ENCODE peak calls at places on chromosomes 3 and 15, in six cellular contexts. One of them, this sample, is unnamed.

GRCh38 chr3:48562367-48563095 is 1.1 kb downstream of the UCN2 start:
- DNase-seq in mesendoderm: no peak
- DNase-seq in mesenchymal stem cell: no peak
- DNase-seq in neuronal stem cell: no peak
- DNase-seq in H9: no peak
- DNase-seq in IMR-90: no peak
- DNase-seq in this sample: no peak

GRCh38 chr15:31974855-31975421 is 55.4 kb upstream of the CHRNA7 start:
- DNase-seq in IMR-90: peak
- DNase-seq in mesenchymal stem cell: peak
- DNase-seq in H9: peak
- DNase-seq in mesendoderm: peak
- DNase-seq in neuronal stem cell: peak
- DNase-seq in this sample: no peak

GRCh38 chr3:157493627-157494550 is 9.3 kb downstream of the VEPH1 start:
- DNase-seq in H9: no peak
- DNase-seq in mesendoderm: peak
- DNase-seq in neuronal stem cell: no peak
- DNase-seq in IMR-90: peak
- DNase-seq in mesenchymal stem cell: peak
- DNase-seq in this sample: no peak

GRCh38 chr3:71119171-71119570 is 464.4 kb downstream of the FOXP1 start:
- DNase-seq in mesendoderm: no peak
- DNase-seq in H9: no peak
- DNase-seq in IMR-90: peak
- DNase-seq in mesenchymal stem cell: no peak
- DNase-seq in neuronal stem cell: no peak
- DNase-seq in this sample: no peak

GRCh38 chr3:173823911-173824460 is 426.4 kb downstream of the NLGN1 start:
- DNase-seq in mesendoderm: no peak
- DNase-seq in H9: no peak
- DNase-seq in IMR-90: peak
- DNase-seq in neuronal stem cell: no peak
- DNase-seq in mesenchymal stem cell: no peak
- DNase-seq in this sample: no peak

GRCh38 chr3:188272481-188273372 is 118.8 kb downstream of the LPP start:
- DNase-seq in H9: no peak
- DNase-seq in mesendoderm: no peak
- DNase-seq in IMR-90: peak
- DNase-seq in neuronal stem cell: no peak
- DNase-seq in mesenchymal stem cell: peak
- DNase-seq in this sample: no peak

GRCh38 chr15:75945953-75946352 is 42.3 kb downstream of the FBXO22 start:
- DNase-seq in neuronal stem cell: no peak
- DNase-seq in H9: no peak
- DNase-seq in IMR-90: peak
- DNase-seq in mesendoderm: no peak
- DNase-seq in mesenchymal stem cell: peak
- DNase-seq in this sample: no peak

GRCh38 chr15:45185903-45186770 is 1.6 kb downstream of the SHF start:
- DNase-seq in IMR-90: peak
- DNase-seq in H9: no peak
- DNase-seq in mesendoderm: peak
- DNase-seq in neuronal stem cell: no peak
- DNase-seq in mesenchymal stem cell: no peak
- DNase-seq in this sample: no peak

GRCh38 chr3:11570789-11571495 is 72.8 kb downstream of the VGLL4 start:
- DNase-seq in H9: no peak
- DNase-seq in mesenchymal stem cell: no peak
- DNase-seq in mesendoderm: no peak
- DNase-seq in neuronal stem cell: no peak
- DNase-seq in IMR-90: no peak
- DNase-seq in this sample: no peak

GRCh38 chr3:134931045-134931775 is 136.2 kb downstream of the EPHB1 start:
- DNase-seq in IMR-90: no peak
- DNase-seq in mesenchymal stem cell: no peak
- DNase-seq in mesendoderm: peak
- DNase-seq in neuronal stem cell: no peak
- DNase-seq in H9: peak
- DNase-seq in this sample: no peak

GRCh38 chr3:65412591-65412990 is 626.1 kb downstream of the MAGI1 start:
- DNase-seq in neuronal stem cell: no peak
- DNase-seq in mesenchymal stem cell: peak
- DNase-seq in IMR-90: no peak
- DNase-seq in mesendoderm: peak
- DNase-seq in H9: no peak
- DNase-seq in this sample: no peak

GRCh38 chr3:194125474-194125873 is 10.5 kb upstream of the HES1 start:
- DNase-seq in IMR-90: no peak
- DNase-seq in H9: no peak
- DNase-seq in neuronal stem cell: no peak
- DNase-seq in mesendoderm: no peak
- DNase-seq in mesenchymal stem cell: no peak
- DNase-seq in this sample: no peak

GRCh38 chr3:21672303-21672702 is 78.7 kb downstream of the ZNF385D start:
- DNase-seq in H9: no peak
- DNase-seq in mesenchymal stem cell: peak
- DNase-seq in mesendoderm: peak
- DNase-seq in IMR-90: peak
- DNase-seq in neuronal stem cell: no peak
- DNase-seq in this sample: no peak

GRCh38 chr3:197372076-197372661 is 73.8 kb upstream of the DLG1 start:
- DNase-seq in H9: no peak
- DNase-seq in IMR-90: peak
- DNase-seq in neuronal stem cell: no peak
- DNase-seq in mesenchymal stem cell: peak
- DNase-seq in mesendoderm: peak
- DNase-seq in this sample: no peak

GRCh38 chr3:46984591-46985459 is 5.4 kb downstream of the NBEAL2 start:
- DNase-seq in mesenchymal stem cell: no peak
- DNase-seq in IMR-90: no peak
- DNase-seq in H9: no peak
- DNase-seq in neuronal stem cell: no peak
- DNase-seq in mesendoderm: no peak
- DNase-seq in this sample: no peak

GRCh38 chr3:140898340-140899180 is 43.1 kb upstream of the SLC25A36 start:
- DNase-seq in IMR-90: peak
- DNase-seq in neuronal stem cell: peak
- DNase-seq in H9: no peak
- DNase-seq in mesendoderm: peak
- DNase-seq in mesenchymal stem cell: peak
- DNase-seq in this sample: no peak

GRCh38 chr3:37942646-37943045 is 47.9 kb upstream of the VILL start:
- DNase-seq in mesendoderm: no peak
- DNase-seq in IMR-90: no peak
- DNase-seq in neuronal stem cell: no peak
- DNase-seq in H9: no peak
- DNase-seq in mesenchymal stem cell: no peak
- DNase-seq in this sample: no peak

GRCh38 chr3:84904819-84905555 is 53.8 kb upstream of the CADM2 start:
- DNase-seq in mesendoderm: no peak
- DNase-seq in H9: peak
- DNase-seq in mesenchymal stem cell: no peak
- DNase-seq in IMR-90: no peak
- DNase-seq in neuronal stem cell: no peak
- DNase-seq in this sample: no peak

GRCh38 chr3:172244011-172244410 is 204.2 kb downstream of the GHSR start:
- DNase-seq in IMR-90: peak
- DNase-seq in mesendoderm: no peak
- DNase-seq in neuronal stem cell: no peak
- DNase-seq in mesenchymal stem cell: peak
- DNase-seq in H9: no peak
- DNase-seq in this sample: no peak

GRCh38 chr3:113441051-113441770 is at the start of gene CFAP44:
- DNase-seq in neuronal stem cell: peak
- DNase-seq in IMR-90: peak
- DNase-seq in mesenchymal stem cell: peak
- DNase-seq in H9: peak
- DNase-seq in mesendoderm: peak
- DNase-seq in this sample: peak

GRCh38 chr3:76554717-76555116 is 485.2 kb upstream of the ROBO2 start:
- DNase-seq in IMR-90: peak
- DNase-seq in mesendoderm: no peak
- DNase-seq in mesenchymal stem cell: peak
- DNase-seq in H9: no peak
- DNase-seq in neuronal stem cell: no peak
- DNase-seq in this sample: no peak

GRCh38 chr3:56862352-56863062 is 60.8 kb upstream of the ARHGEF3 start:
- DNase-seq in mesendoderm: no peak
- DNase-seq in neuronal stem cell: no peak
- DNase-seq in mesenchymal stem cell: peak
- DNase-seq in H9: no peak
- DNase-seq in IMR-90: peak
- DNase-seq in this sample: no peak

GRCh38 chr3:123789760-123790159 is 94.4 kb downstream of the MYLK start:
- DNase-seq in IMR-90: peak
- DNase-seq in H9: no peak
- DNase-seq in neuronal stem cell: no peak
- DNase-seq in mesenchymal stem cell: peak
- DNase-seq in mesendoderm: peak
- DNase-seq in this sample: no peak

GRCh38 chr15:25684521-25685215 is 178.5 kb downstream of the ATP10A start:
- DNase-seq in H9: no peak
- DNase-seq in mesenchymal stem cell: no peak
- DNase-seq in IMR-90: peak
- DNase-seq in mesendoderm: peak
- DNase-seq in neuronal stem cell: no peak
- DNase-seq in this sample: no peak

DNA sequence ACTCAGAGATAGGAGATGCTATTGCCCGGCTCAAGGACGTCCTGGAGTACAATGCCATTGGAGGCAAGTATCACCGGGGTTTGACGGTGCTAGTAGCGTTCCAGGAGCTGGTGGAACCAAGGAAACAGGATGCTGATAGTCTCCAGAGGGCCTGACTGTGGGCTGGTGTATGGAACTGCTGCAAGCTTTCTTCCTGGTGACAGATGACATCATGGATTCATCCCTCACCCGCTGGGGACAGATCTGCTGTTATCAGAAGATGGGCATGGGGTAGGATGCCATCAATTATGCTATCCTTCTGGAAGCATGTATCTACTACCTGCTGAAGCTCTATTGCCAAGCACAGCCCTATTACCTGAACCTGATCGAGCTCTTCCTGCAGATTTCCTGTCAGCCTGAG is 26.4 kb downstream of the BCL2A1 start:
- DNase-seq in mesendoderm: no peak
- DNase-seq in mesenchymal stem cell: no peak
- DNase-seq in neuronal stem cell: no peak
- DNase-seq in H9: no peak
- DNase-seq in IMR-90: no peak
- DNase-seq in this sample: no peak
- H2BK15ac ChIP-seq in mesendoderm: no peak
- H2BK15ac ChIP-seq in mesenchymal stem cell: no peak
- H2BK15ac ChIP-seq in neuronal stem cell: no peak
- H2BK15ac ChIP-seq in H9: no peak
- H2BK15ac ChIP-seq in IMR-90: peak
- H2BK15ac ChIP-seq in this sample: no peak

GRCh38 chr15:48667701-48668100 is 22.2 kb upstream of the FBN1 start:
- DNase-seq in H9: no peak
- DNase-seq in mesenchymal stem cell: no peak
- DNase-seq in neuronal stem cell: no peak
- DNase-seq in mesendoderm: no peak
- DNase-seq in IMR-90: peak
- DNase-seq in this sample: no peak

GRCh38 chr15:48675436-48675835 is 29.9 kb upstream of the FBN1 start:
- DNase-seq in H9: no peak
- DNase-seq in mesendoderm: no peak
- DNase-seq in IMR-90: peak
- DNase-seq in mesenchymal stem cell: no peak
- DNase-seq in neuronal stem cell: no peak
- DNase-seq in this sample: no peak

GRCh38 chr15:48672206-48672605 is 26.7 kb upstream of the FBN1 start:
- DNase-seq in IMR-90: no peak
- DNase-seq in neuronal stem cell: no peak
- DNase-seq in mesenchymal stem cell: no peak
- DNase-seq in mesendoderm: no peak
- DNase-seq in H9: no peak
- DNase-seq in this sample: no peak

GRCh38 chr15:48674876-48675275 is 29.4 kb upstream of the FBN1 start:
- DNase-seq in mesenchymal stem cell: peak
- DNase-seq in IMR-90: peak
- DNase-seq in H9: no peak
- DNase-seq in neuronal stem cell: no peak
- DNase-seq in mesendoderm: no peak
- DNase-seq in this sample: no peak

DNA sequence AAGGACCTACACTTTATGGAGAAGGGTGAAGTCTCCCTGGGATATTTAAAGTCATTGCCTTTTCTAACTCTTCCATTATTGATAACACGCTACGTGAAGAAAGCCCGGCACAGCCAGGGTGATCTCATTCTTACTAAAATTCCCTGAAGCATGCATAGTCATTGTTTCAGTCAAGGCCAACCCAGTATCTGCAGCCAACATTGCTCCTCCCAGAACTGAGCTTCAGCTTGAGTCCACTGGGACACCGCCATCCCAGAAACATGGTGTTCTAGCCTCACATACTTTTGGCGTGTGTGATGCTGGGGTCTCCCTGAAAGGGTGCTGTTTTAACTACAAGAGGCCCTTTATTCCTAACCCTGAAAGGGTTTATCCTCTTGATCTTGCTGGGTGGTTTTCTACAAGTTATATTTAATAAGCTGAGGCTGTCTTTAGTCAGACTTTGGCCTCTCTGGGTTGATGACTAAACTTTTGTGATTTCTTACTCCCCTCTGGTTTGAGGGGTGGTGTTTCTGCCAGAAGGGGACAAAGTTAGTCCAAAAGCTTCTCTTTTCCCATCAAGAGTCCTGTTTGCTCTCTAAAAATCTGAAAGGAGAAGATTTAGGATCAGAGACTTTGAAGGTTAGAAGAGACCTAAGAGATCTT is 26.0 kb upstream of the FBN1 start:
- DNase-seq in mesendoderm: peak
- DNase-seq in H9: no peak
- DNase-seq in neuronal stem cell: no peak
- DNase-seq in IMR-90: peak
- DNase-seq in mesenchymal stem cell: no peak
- DNase-seq in this sample: no peak
- H2BK15ac ChIP-seq in mesendoderm: no peak
- H2BK15ac ChIP-seq in H9: no peak
- H2BK15ac ChIP-seq in neuronal stem cell: no peak
- H2BK15ac ChIP-seq in IMR-90: peak
- H2BK15ac ChIP-seq in mesenchymal stem cell: no peak
- H2BK15ac ChIP-seq in this sample: no peak

DNA sequence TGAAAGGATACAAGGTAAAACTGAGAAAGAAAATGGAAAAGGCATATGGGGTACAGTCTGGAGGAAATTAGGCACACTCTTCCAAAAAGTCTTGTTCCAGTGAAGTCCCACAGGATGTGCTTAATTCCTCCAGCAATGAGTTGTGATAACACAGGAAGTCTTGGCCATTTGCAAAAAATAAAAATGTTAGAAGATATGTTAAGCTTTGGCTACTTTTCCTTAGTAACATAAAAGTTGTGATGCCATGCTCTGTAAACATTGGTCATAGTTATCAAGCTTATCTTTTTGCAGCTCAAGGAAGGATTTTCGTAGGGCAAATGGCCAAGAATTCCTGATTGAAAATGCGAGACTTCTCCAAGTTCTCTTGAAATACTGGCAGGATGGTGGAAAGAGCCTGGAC is 26.4 kb downstream of the LNP1 start:
- DNase-seq in H9: no peak
- DNase-seq in IMR-90: peak
- DNase-seq in mesenchymal stem cell: peak
- DNase-seq in neuronal stem cell: no peak
- DNase-seq in mesendoderm: no peak
- DNase-seq in this sample: no peak
- H2BK15ac ChIP-seq in H9: no peak
- H2BK15ac ChIP-seq in IMR-90: no peak
- H2BK15ac ChIP-seq in mesenchymal stem cell: no peak
- H2BK15ac ChIP-seq in neuronal stem cell: no peak
- H2BK15ac ChIP-seq in mesendoderm: no peak
- H2BK15ac ChIP-seq in this sample: no peak

GRCh38 chr3:124867511-124867910 is 19.7 kb downstream of the ITGB5 start:
- DNase-seq in IMR-90: no peak
- DNase-seq in mesenchymal stem cell: no peak
- DNase-seq in H9: no peak
- DNase-seq in neuronal stem cell: no peak
- DNase-seq in mesendoderm: no peak
- DNase-seq in this sample: no peak
- H2BK15ac ChIP-seq in IMR-90: no peak
- H2BK15ac ChIP-seq in mesenchymal stem cell: no peak
- H2BK15ac ChIP-seq in H9: no peak
- H2BK15ac ChIP-seq in neuronal stem cell: no peak
- H2BK15ac ChIP-seq in mesendoderm: no peak
- H2BK15ac ChIP-seq in this sample: no peak

This sample was measured in H1.